ENCODE peak calls at places on chromosomes 7 and 10, in four cellular contexts. U is mammary epithelial cell, R is uterus, E is neural crest cell. N is an unnamed sample.

GRCh38 chr7:47380325-47381131 is 201.4 kb downstream of the TNS3 start:
- DNase-seq in U (peak; percentile 46), R (no peak), E (no peak), N (peak; percentile 35)

GRCh38 chr7:129098409-129099084 is 43.6 kb upstream of the TNPO3 start:
- DNase-seq in U (no peak), R (no peak), E (no peak), N (no peak)

GRCh38 chr10:100518761-100519241 is 860 bp downstream of the SEC31B start:
- DNase-seq in U (peak; percentile 63), R (no peak), E (peak; percentile 83), N (peak; percentile 79)

GRCh38 chr7:2775376-2775775 is 68.7 kb downstream of the GNA12 start:
- DNase-seq in U (no peak), R (no peak), E (no peak), N (no peak)

GRCh38 chr7:36032362-36032818 is 120.7 kb upstream of the EEPD1 start:
- DNase-seq in U (peak; percentile 8), R (no peak), E (no peak), N (no peak)

GRCh38 chr10:86349474-86349873 is 17.1 kb downstream of the GRID1 start:
- DNase-seq in U (no peak), R (no peak), E (peak; percentile 34), N (peak; percentile 60)

GRCh38 chr10:44756235-44756634 is 154.9 kb upstream of the TMEM72 start:
- DNase-seq in U (peak; percentile 46), R (no peak), E (no peak), N (no peak)

GRCh38 chr7:23204241-23204640 is 22.4 kb downstream of the NUP42 start:
- DNase-seq in U (no peak), R (no peak), E (no peak), N (no peak)

GRCh38 chr10:117373848-117374505 is 1.3 kb downstream of the PDZD8 start:
- DNase-seq in U (peak; percentile 57), R (peak; percentile 27), E (peak; percentile 10), N (peak; percentile 36)

GRCh38 chr7:134108803-134109202 is 18.3 kb upstream of the LRGUK start:
- DNase-seq in U (no peak), R (no peak), E (no peak), N (no peak)

GRCh38 chr10:28922127-28922526 is 244.8 kb downstream of the BAMBI start:
- DNase-seq in U (no peak), R (no peak), E (no peak), N (no peak)

GRCh38 chr10:104274762-104275721 is 6.1 kb downstream of the GSTO2 start:
- DNase-seq in U (peak; percentile 72), R (no peak), E (peak; percentile 34), N (peak; percentile 58)

GRCh38 chr7:66748127-66748511 is 7.6 kb downstream of the RABGEF1 start:
- DNase-seq in U (no peak), R (no peak), E (no peak), N (no peak)

GRCh38 chr7:150449206-150449956 is 1.0 kb upstream of the GIMAP8 start:
- DNase-seq in U (no peak), R (no peak), E (no peak), N (no peak)

GRCh38 chr7:17774248-17774647 is 166.0 kb downstream of the SNX13 start:
- DNase-seq in U (peak; percentile 88), R (no peak), E (no peak), N (no peak)

GRCh38 chr7:110507832-110508231 is 583.1 kb upstream of the LRRN3 start:
- DNase-seq in U (no peak), R (no peak), E (no peak), N (no peak)

GRCh38 chr7:149598721-149599308 is 101.2 kb upstream of the ZNF746 start:
- DNase-seq in U (peak; percentile 44), R (no peak), E (peak; percentile 12), N (no peak)

GRCh38 chr7:50397320-50397970 is 52.7 kb downstream of the FIGNL1 start:
- DNase-seq in U (no peak), R (no peak), E (no peak), N (no peak)

GRCh38 chr10:96673318-96674099 is 46.8 kb downstream of the PIK3AP1 start:
- DNase-seq in U (no peak), R (peak; percentile 31), E (no peak), N (peak; percentile 19)

GRCh38 chr10:100403734-100404133 is 56.7 kb downstream of the SCD start:
- DNase-seq in U (no peak), R (no peak), E (no peak), N (no peak)

GRCh38 chr10:24597426-24597825 is 126.3 kb downstream of the ARHGAP21 start:
- DNase-seq in U (no peak), R (no peak), E (no peak), N (no peak)

GRCh38 chr10:86252573-86252972 is 114.0 kb downstream of the GRID1 start:
- DNase-seq in U (no peak), R (no peak), E (no peak), N (no peak)

GRCh38 chr10:118592675-118593330 is 2.6 kb downstream of the PRLHR start:
- DNase-seq in U (no peak), R (no peak), E (no peak), N (no peak)

GRCh38 chr10:60238408-60239100 is 151.1 kb downstream of the ANK3 start:
- DNase-seq in U (peak; percentile 24), R (no peak), E (no peak), N (no peak)

GRCh38 chr10:129755075-129756020 is 208.7 kb downstream of the EBF3 start:
- DNase-seq in U (no peak), R (no peak), E (no peak), N (no peak)

GRCh38 chr10:70759769-70760168 is 25.4 kb downstream of the TBATA start:
- DNase-seq in U (peak; percentile 11), R (no peak), E (no peak), N (no peak)

GRCh38 chr10:5816170-5816569 is 2.9 kb upstream of the GDI2 start:
- DNase-seq in U (no peak), R (no peak), E (no peak), N (no peak)

GRCh38 chr7:301291-302053 is 11.5 kb downstream of the FOXL3 start:
- DNase-seq in U (no peak), R (no peak), E (no peak), N (peak; percentile 39)

GRCh38 chr10:78557433-78557925 is 511.3 kb upstream of the ZMIZ1 start:
- DNase-seq in U (no peak), R (no peak), E (no peak), N (no peak)

GRCh38 chr7:81183326-81183725 is 264.5 kb upstream of the SEMA3C start:
- DNase-seq in U (no peak), R (no peak), E (no peak), N (no peak)

DNA sequence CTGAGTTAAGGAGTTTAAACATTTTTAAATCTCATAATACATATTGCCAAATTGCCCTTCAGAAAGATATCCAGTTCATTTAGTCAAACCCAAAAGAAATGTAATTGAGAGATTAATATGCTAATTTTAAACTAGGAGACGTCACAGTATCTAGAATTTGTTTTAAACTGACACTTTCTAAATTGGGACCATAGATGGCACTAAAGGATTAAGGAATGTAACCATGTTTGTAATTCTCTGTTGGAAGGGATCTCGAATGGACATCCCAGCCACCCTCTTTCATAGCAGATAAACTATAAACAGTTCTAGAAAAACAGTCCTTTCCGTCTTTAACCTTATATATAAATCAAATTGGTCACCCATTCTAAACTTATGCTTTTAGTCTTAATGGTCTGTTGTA is 30.0 kb upstream of the SAMD9L start:
- DNase-seq in U (no peak), R (no peak), E (no peak), N (no peak)
- TF ChIP-seq CTCF in U (peak; percentile 40), R (no peak), E (no peak), N (no peak)

GRCh38 chr10:93816123-93816747 is 58.5 kb downstream of the LGI1 start:
- DNase-seq in U (peak; percentile 51), R (peak; percentile 41), E (peak; percentile 58), N (peak; percentile 67)
- TF ChIP-seq CTCF in U (peak; percentile 84), R (peak; percentile 54), E (peak; percentile 82), N (peak; percentile 68)

DNA sequence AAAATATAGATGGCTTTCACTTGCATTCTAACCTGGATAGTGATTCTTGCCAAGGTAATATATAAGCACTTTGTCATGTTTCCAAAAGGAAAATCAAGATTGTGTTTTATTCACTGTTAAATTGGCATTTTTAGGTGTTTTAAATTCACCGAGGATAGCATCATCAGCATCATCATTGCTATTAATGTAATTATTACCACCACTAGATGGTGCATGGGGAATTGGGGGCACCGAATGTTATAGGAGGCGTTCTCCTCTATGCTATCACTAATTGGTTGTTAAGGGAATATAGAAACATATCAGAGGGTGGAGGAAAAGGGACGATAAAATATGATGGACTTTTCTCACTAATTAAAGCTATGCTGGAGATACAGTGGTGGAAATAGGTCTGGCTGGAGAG is 95.5 kb downstream of the CELF2 start:
- DNase-seq in U (no peak), R (no peak), E (no peak), N (no peak)
- TF ChIP-seq CTCF in U (no peak), R (no peak), E (peak; percentile 32), N (peak; percentile 9)

GRCh38 chr7:139732471-139733167 is 45.2 kb downstream of the HIPK2 start:
- DNase-seq in U (no peak), R (no peak), E (no peak), N (no peak)
- TF ChIP-seq CTCF in U (no peak), R (no peak), E (no peak), N (no peak)

DNA sequence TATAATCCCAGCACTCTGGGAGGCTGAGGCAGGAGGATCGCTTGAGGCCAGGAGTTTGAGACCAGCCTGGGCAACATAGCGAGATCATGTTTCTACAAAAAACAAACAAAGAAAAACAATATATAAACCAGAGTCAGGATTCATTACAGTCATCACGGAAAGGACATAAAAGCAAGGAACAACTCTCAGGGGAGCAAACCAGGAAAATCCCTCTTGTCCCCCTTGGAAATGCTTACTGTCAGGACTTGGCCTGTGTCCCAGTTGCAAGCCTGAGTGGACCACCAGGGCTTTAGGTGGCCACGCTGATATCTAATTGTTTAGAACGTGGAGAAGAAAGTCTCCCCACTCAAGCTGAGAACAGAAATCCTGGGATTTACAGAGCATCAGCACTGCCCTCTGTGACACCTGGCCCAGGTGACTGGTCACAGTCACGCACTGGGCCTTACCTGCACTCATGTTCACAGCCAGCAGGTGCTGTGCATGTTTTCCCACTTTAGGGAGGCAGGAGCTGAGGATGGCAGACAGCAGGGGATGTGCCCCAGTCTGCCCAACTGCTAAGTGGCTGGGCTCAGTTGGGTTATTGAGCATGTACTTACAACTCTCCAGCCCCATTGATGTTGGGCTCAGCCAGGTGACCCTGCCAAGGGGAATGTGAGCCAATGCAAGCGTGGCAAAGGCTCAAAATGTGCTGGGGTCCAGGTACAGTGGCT is 60.9 kb downstream of the TMEM130 start:
- DNase-seq in U (no peak), R (no peak), E (no peak), N (no peak)
- TF ChIP-seq CTCF in U (no peak), R (no peak), E (no peak), N (no peak)

DNA sequence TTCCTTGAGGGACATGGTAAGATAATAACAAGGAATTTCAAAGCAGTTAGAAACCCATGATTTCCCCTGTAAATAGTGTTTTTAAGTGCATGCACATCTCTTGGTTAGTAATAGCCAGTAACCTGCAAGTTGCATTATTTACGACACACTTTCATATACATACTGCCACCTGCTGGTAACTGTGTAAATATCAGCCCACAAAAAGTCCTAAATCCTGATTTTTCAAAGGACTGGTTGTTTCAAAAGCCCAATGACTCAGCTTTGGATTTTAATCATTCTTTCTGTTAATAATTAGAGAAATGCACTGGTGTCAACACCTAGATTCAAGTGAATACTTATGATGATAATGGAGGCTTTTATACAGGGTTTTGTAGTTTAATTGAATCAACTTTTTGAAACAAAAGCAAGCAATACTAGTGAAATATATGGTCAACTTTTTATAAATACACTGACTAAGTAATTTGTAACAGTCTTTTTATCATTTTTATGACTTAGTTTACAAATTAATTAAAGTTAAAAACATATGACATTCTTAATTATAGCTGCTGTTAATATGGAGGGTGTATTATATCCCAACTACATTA is 367.5 kb upstream of the SEMA3D start:
- DNase-seq in U (peak; percentile 55), R (no peak), E (peak; percentile 2), N (peak; percentile 17)
- TF ChIP-seq CTCF in U (peak; percentile 71), R (peak; percentile 50), E (peak; percentile 89), N (peak; percentile 69)

N was measured in nephron progenitor cell.